ENCODE peak calls at places on chromosomes 2 and 18, in four cellular contexts. I, K, Y and D are unnamed samples.
A peak's percentile ranks its signal among the peaks of the same experiment; 100 is the strongest.

GRCh38 chr2:54083021-54083420 is 32.4 kb upstream of the ACYP2 start:
- DNase-seq in I (no peak), K (peak; percentile 20), Y (no peak), D (no peak)

GRCh38 chr2:2938481-2938880 is 439.1 kb downstream of the EIPR1 start:
- DNase-seq in I (no peak), K (no peak), Y (no peak), D (no peak)

GRCh38 chr2:37789988-37790387 is 118.5 kb upstream of the CDC42EP3 start:
- DNase-seq in I (no peak), K (peak; percentile 89), Y (no peak), D (no peak)

GRCh38 chr2:25955869-25956535 is 26.3 kb downstream of the KIF3C start:
- DNase-seq in I (no peak), K (no peak), Y (no peak), D (no peak)

GRCh38 chr18:68288408-68288807 is 426.5 kb downstream of the TMX3 start:
- DNase-seq in I (no peak), K (no peak), Y (no peak), D (no peak)

GRCh38 chr2:177263451-177264208 is 897 bp downstream of the NFE2L2 start:
- DNase-seq in I (peak; percentile 78), K (peak; percentile 99), Y (peak; percentile 97), D (peak; percentile 88)

GRCh38 chr2:69693472-69694450 is 48.2 kb upstream of the ANXA4 start:
- DNase-seq in I (no peak), K (no peak), Y (peak; percentile 75), D (no peak)

GRCh38 chr18:77572537-77572936 is 322.9 kb downstream of the GALR1 start:
- DNase-seq in I (no peak), K (no peak), Y (no peak), D (no peak)

GRCh38 chr18:41146301-41146700 is 808.7 kb upstream of the PIK3C3 start:
- DNase-seq in I (no peak), K (no peak), Y (no peak), D (no peak)

GRCh38 chr2:8103085-8103708 is 578.7 kb upstream of the ID2 start:
- DNase-seq in I (no peak), K (peak; percentile 70), Y (no peak), D (no peak)

GRCh38 chr18:70683263-70683662 is 394.4 kb downstream of the SOCS6 start:
- DNase-seq in I (no peak), K (no peak), Y (no peak), D (no peak)

GRCh38 chr2:37713258-37713700 is 41.8 kb upstream of the CDC42EP3 start:
- DNase-seq in I (peak; percentile 88), K (peak; percentile 96), Y (no peak), D (no peak)

GRCh38 chr2:127638361-127639110 is 7.4 kb upstream of the GPR17 start:
- DNase-seq in I (no peak), K (peak; percentile 13), Y (no peak), D (no peak)

GRCh38 chr2:48157150-48157549 is 250.9 kb upstream of the FBXO11 start:
- DNase-seq in I (no peak), K (no peak), Y (no peak), D (no peak)

GRCh38 chr2:159711562-159712193 is 628 bp upstream of the MARCHF7 start:
- DNase-seq in I (peak; percentile 25), K (no peak), Y (no peak), D (no peak)

GRCh38 chr2:71695235-71696120 is 242.1 kb downstream of the DYSF start:
- DNase-seq in I (no peak), K (no peak), Y (no peak), D (no peak)

GRCh38 chr2:28269019-28269784 is 123.5 kb upstream of the FOSL2 start:
- DNase-seq in I (no peak), K (no peak), Y (no peak), D (no peak)

GRCh38 chr18:47150824-47151366 is 595 bp upstream of the HDHD2 start:
- DNase-seq in I (no peak), K (no peak), Y (no peak), D (no peak)

GRCh38 chr2:82675186-82675585 is 1783.9 kb downstream of the SUCLG1 start:
- DNase-seq in I (no peak), K (no peak), Y (no peak), D (no peak)

GRCh38 chr2:123811846-123812245 is 213.2 kb upstream of the CNTNAP5 start:
- DNase-seq in I (no peak), K (no peak), Y (no peak), D (no peak)

GRCh38 chr2:146598791-146599190 is 1246.0 kb upstream of the ACVR2A start:
- DNase-seq in I (no peak), K (no peak), Y (no peak), D (no peak)

GRCh38 chr2:236974206-236974605 is 111.5 kb upstream of the COPS8 start:
- DNase-seq in I (no peak), K (no peak), Y (no peak), D (no peak)

GRCh38 chr2:175631247-175631628 is 370.8 kb downstream of the LNPK start:
- DNase-seq in I (no peak), K (no peak), Y (no peak), D (peak; percentile 58)

GRCh38 chr18:24362757-24363156 is 34.9 kb downstream of the OSBPL1A start:
- DNase-seq in I (no peak), K (no peak), Y (no peak), D (no peak)

GRCh38 chr18:13530879-13531387 is 195.4 kb downstream of the FAM210A start:
- DNase-seq in I (peak; percentile 6), K (peak; percentile 75), Y (peak; percentile 34), D (peak; percentile 4)

GRCh38 chr2:72573232-72573631 is 252.6 kb downstream of the EXOC6B start:
- DNase-seq in I (no peak), K (no peak), Y (no peak), D (no peak)

GRCh38 chr2:238686223-238686622 is 161.7 kb upstream of the TWIST2 start:
- DNase-seq in I (no peak), K (no peak), Y (no peak), D (no peak)

GRCh38 chr2:240794178-240794721 is 25.8 kb downstream of the KIF1A start:
- DNase-seq in I (no peak), K (no peak), Y (no peak), D (no peak)

GRCh38 chr18:33745396-33745795 is 167.4 kb downstream of the ASXL3 start:
- DNase-seq in I (no peak), K (no peak), Y (no peak), D (no peak)

GRCh38 chr2:12675352-12675795 is 41.4 kb upstream of the TRIB2 start:
- DNase-seq in I (no peak), K (no peak), Y (no peak), D (no peak)

GRCh38 chr2:129396980-129397599 is 582.4 kb upstream of the RAB6C start:
- DNase-seq in I (no peak), K (peak; percentile 11), Y (peak; percentile 33), D (no peak)

GRCh38 chr2:181457121-181457740 is at the start of gene ITGA4:
- DNase-seq in I (no peak), K (peak; percentile 78), Y (peak; percentile 93), D (peak; percentile 39)

GRCh38 chr18:63223837-63224236 is 95.7 kb downstream of the BCL2 start:
- DNase-seq in I (no peak), K (no peak), Y (no peak), D (no peak)

GRCh38 chr18:46324556-46324955 is 220.4 kb downstream of the HAUS1 start:
- DNase-seq in I (peak; percentile 4), K (peak; percentile 50), Y (peak; percentile 39), D (peak; percentile 17)

GRCh38 chr2:216341151-216341550 is 31.1 kb downstream of the MARCHF4 start:
- DNase-seq in I (no peak), K (peak; percentile 68), Y (no peak), D (no peak)

GRCh38 chr2:216340280-216340631 is 32.0 kb downstream of the MARCHF4 start:
- DNase-seq in I (no peak), K (no peak), Y (no peak), D (no peak)

GRCh38 chr2:216335252-216335651 is 37.0 kb downstream of the MARCHF4 start:
- DNase-seq in I (no peak), K (peak; percentile 66), Y (no peak), D (no peak)

GRCh38 chr2:216343221-216343985 is 28.9 kb downstream of the MARCHF4 start:
- DNase-seq in I (no peak), K (peak; percentile 61), Y (no peak), D (no peak)

DNA sequence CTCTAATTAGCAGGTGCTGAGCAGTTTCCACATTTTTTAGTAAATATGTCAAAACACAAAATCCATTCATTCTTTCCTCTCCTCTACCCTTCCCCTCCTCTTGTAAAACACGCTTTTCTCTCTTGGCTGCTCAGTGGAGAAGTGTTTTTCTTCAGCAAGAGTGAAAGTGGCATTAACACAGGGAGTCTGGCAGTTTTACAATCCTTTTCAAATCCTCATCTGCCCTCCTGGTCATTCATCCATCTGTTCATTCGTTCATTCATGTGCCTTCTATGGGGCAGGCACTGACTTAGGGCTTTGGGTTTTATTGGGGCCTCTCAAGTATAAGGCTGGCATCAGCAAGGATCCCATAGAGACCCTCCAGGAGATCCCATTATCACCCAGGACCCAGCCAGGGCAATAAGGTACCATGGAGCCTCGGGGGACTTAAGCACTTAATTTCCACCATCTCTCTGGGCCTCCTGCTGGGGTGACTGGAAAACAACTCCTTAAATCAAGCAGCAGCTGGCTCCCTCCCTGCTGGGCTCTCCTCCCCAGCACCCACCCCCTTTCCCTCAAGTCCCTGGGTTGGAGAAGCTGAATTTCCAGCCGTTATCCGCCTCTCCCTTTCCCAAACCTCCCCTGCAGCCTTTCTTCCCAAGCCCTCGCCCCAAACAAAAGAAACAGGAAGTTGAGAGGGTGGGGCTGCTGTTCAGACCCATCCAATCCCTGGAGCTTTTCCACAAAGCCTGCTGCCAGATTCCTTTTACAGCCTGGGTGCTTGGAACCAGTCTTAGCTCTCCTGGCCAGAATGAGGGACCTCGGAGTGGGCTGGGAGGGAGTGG is 32.6 kb downstream of the MARCHF4 start:
- DNase-seq in I (peak; percentile 44), K (peak; percentile 79), Y (no peak), D (peak; percentile 72)
- H3K4me3 ChIP-seq in I (no peak overlapping the region), K (no peak overlapping the region), Y (no peak overlapping the region), D (no peak overlapping the region)

DNA sequence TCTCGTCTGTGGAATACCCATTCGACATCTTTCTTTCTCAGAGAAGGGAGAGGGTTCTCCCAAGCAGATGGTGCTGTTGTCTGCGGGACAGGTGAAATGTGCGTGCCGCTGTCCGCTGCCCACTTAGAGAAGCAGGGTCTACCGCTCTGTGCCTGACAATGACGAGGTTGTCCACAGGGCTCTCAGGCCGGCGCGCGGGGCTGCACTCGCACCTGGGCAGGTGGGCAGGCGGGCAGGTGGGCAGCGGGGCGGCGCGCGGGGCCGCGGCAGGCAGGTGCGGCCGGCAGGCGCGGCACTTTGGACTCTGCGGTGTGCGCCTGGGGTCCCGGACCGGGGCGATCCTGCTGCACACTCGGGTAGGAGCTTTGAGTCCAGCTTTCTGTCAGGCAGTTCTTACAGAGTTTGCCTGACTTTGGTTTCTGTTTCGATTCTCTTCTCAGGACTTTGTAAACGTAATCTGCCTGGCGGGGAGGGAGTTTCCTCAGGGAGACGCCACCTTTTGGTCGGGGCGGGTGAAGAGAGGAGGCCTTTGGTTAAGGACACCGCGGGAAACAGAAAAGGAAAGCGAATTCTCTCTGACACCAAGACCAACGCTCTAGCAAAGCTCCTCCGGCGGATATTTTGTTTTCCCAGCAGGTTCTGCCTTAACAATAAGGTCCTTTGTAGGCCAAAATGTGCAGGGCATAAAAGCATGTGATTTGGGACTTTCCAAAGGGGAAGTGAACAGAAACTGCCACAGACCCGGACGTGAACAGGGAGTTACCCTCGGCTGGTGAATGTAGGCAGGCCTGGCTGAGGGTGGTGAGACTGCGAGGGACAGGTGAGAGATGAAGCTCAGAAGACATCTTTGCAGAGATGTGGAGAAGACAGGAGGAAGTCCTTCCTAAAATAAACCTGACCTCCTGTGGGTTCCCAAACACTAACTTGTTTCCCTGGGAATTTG is at the start of gene IFIH1:
- DNase-seq in I (peak; percentile 53), K (peak; percentile 83), Y (peak; percentile 84), D (peak; percentile 59)
- TF ChIP-seq CTCF in I (peak; percentile 61), K (peak; percentile 57), Y (peak; percentile 63), D (peak; percentile 40)

GRCh38 chr2:68238955-68239822 is 13.1 kb downstream of the PPP3R1 start:
- DNase-seq in I (no peak), K (no peak), Y (no peak), D (no peak)
- H3K4me3 ChIP-seq in I (no peak overlapping the region), K (no peak overlapping the region), Y (no peak overlapping the region), D (no peak overlapping the region)

GRCh38 chr2:101463885-101464653 is 10.8 kb downstream of the RFX8 start:
- DNase-seq in I (peak; percentile 62), K (peak; percentile 99), Y (no peak), D (peak; percentile 74)
- TF ChIP-seq CTCF in I (no peak), K (no peak), Y (no peak), D (no peak)